ENCODE peak calls at places on chromosomes 2 and 18, in eight cellular contexts. One of them, this sample, is unnamed. For H3K9me3, the result is how much of the 10 kb centered on the place peaks cover.

GRCh38 chr2:231387904-231388724 is 7.4 kb upstream of the B3GNT7 start:
- DNase-seq in GM23248: peak
- DNase-seq in lower lobe of right lung: peak
- DNase-seq in cardiac muscle cell: peak
- DNase-seq in body of pancreas: no peak
- DNase-seq in osteoblast: peak
- DNase-seq in aorta: peak
- DNase-seq in adipocyte: peak
- DNase-seq in this sample: no peak

GRCh38 chr2:216633616-216634316 is 546 bp downstream of the IGFBP2 start:
- DNase-seq in GM23248: peak
- DNase-seq in lower lobe of right lung: no peak
- DNase-seq in cardiac muscle cell: no peak
- DNase-seq in body of pancreas: peak
- DNase-seq in osteoblast: peak
- DNase-seq in aorta: no peak
- DNase-seq in adipocyte: peak
- DNase-seq in this sample: no peak

GRCh38 chr2:46737577-46737976 is 178.0 kb downstream of the MCFD2 start:
- DNase-seq in GM23248: peak
- DNase-seq in lower lobe of right lung: no peak
- DNase-seq in cardiac muscle cell: no peak
- DNase-seq in body of pancreas: peak
- DNase-seq in osteoblast: no peak
- DNase-seq in aorta: no peak
- DNase-seq in adipocyte: no peak
- DNase-seq in this sample: no peak

GRCh38 chr18:45621068-45621511 is 5.8 kb downstream of the SLC14A2 start:
- DNase-seq in GM23248: peak
- DNase-seq in lower lobe of right lung: no peak
- DNase-seq in cardiac muscle cell: peak
- DNase-seq in body of pancreas: peak
- DNase-seq in osteoblast: peak
- DNase-seq in aorta: no peak
- DNase-seq in adipocyte: peak
- DNase-seq in this sample: peak

GRCh38 chr2:58906151-58906645 is 665.1 kb upstream of the FANCL start:
- DNase-seq in GM23248: no peak
- DNase-seq in lower lobe of right lung: no peak
- DNase-seq in cardiac muscle cell: no peak
- DNase-seq in body of pancreas: no peak
- DNase-seq in osteoblast: no peak
- DNase-seq in aorta: no peak
- DNase-seq in adipocyte: no peak
- DNase-seq in this sample: no peak

GRCh38 chr18:41323044-41323443 is 632.0 kb upstream of the PIK3C3 start:
- DNase-seq in GM23248: no peak
- DNase-seq in lower lobe of right lung: no peak
- DNase-seq in cardiac muscle cell: peak
- DNase-seq in body of pancreas: no peak
- DNase-seq in osteoblast: no peak
- DNase-seq in aorta: no peak
- DNase-seq in adipocyte: peak
- DNase-seq in this sample: no peak

GRCh38 chr2:111121028-111121872 is 536 bp downstream of the BCL2L11 start:
- DNase-seq in GM23248: peak
- DNase-seq in lower lobe of right lung: peak
- DNase-seq in cardiac muscle cell: no peak
- DNase-seq in body of pancreas: peak
- DNase-seq in osteoblast: peak
- DNase-seq in aorta: peak
- DNase-seq in adipocyte: peak
- DNase-seq in this sample: peak

GRCh38 chr2:168593713-168594112 is 137.6 kb downstream of the CERS6 start:
- DNase-seq in GM23248: peak
- DNase-seq in lower lobe of right lung: no peak
- DNase-seq in cardiac muscle cell: no peak
- DNase-seq in body of pancreas: no peak
- DNase-seq in osteoblast: peak
- DNase-seq in aorta: no peak
- DNase-seq in adipocyte: peak
- DNase-seq in this sample: no peak

GRCh38 chr18:50933684-50934083 is 34.2 kb upstream of the ELAC1 start:
- DNase-seq in GM23248: no peak
- DNase-seq in lower lobe of right lung: no peak
- DNase-seq in cardiac muscle cell: no peak
- DNase-seq in body of pancreas: no peak
- DNase-seq in osteoblast: no peak
- DNase-seq in aorta: no peak
- DNase-seq in adipocyte: no peak
- DNase-seq in this sample: no peak

GRCh38 chr18:13301691-13302469 is 83.3 kb downstream of the LDLRAD4 start:
- DNase-seq in GM23248: no peak
- DNase-seq in lower lobe of right lung: no peak
- DNase-seq in cardiac muscle cell: no peak
- DNase-seq in body of pancreas: no peak
- DNase-seq in osteoblast: no peak
- DNase-seq in aorta: no peak
- DNase-seq in adipocyte: no peak
- DNase-seq in this sample: no peak

GRCh38 chr2:21836766-21837543 is 713.2 kb downstream of the TDRD15 start:
- DNase-seq in GM23248: no peak
- DNase-seq in lower lobe of right lung: no peak
- DNase-seq in cardiac muscle cell: peak
- DNase-seq in body of pancreas: no peak
- DNase-seq in osteoblast: no peak
- DNase-seq in aorta: no peak
- DNase-seq in adipocyte: peak
- DNase-seq in this sample: no peak

GRCh38 chr2:130987519-130988425 is 105.5 kb downstream of the FAM168B start:
- DNase-seq in GM23248: no peak
- DNase-seq in lower lobe of right lung: no peak
- DNase-seq in cardiac muscle cell: no peak
- DNase-seq in body of pancreas: peak
- DNase-seq in osteoblast: no peak
- DNase-seq in aorta: no peak
- DNase-seq in adipocyte: no peak
- DNase-seq in this sample: no peak

GRCh38 chr2:19667536-19667949 is 234.2 kb downstream of the TTC32 start:
- DNase-seq in GM23248: no peak
- DNase-seq in lower lobe of right lung: no peak
- DNase-seq in cardiac muscle cell: peak
- DNase-seq in body of pancreas: no peak
- DNase-seq in osteoblast: no peak
- DNase-seq in aorta: no peak
- DNase-seq in adipocyte: no peak
- DNase-seq in this sample: no peak
- H3K9me3 ChIP-seq in GM23248: under half
- H3K9me3 ChIP-seq in lower lobe of right lung: under half
- H3K9me3 ChIP-seq in cardiac muscle cell: under half
- H3K9me3 ChIP-seq in body of pancreas: under half
- H3K9me3 ChIP-seq in osteoblast: under half
- H3K9me3 ChIP-seq in aorta: under half
- H3K9me3 ChIP-seq in adipocyte: under half
- H3K9me3 ChIP-seq in this sample: under half

DNA sequence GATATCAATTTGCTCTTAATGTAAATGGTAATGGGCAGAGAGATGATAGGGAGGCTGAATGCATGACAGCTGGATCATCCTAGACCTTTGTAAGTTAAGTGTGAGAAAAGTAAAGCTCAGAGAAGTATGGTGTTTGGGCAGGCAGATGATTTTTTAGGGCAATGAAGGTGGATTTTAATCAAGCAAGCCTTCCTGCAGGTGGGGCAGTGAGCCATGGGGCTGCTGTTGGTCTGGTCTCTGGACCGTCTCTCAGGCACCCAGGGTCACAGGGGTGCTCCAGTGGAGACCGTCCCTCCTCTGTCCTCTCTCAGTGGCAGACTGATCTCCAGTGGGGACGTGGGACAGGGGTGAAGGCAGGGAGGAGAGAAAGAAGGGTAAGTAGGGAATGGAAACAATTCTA is 69.8 kb upstream of the STK17B start:
- DNase-seq in GM23248: no peak
- DNase-seq in lower lobe of right lung: no peak
- DNase-seq in cardiac muscle cell: no peak
- DNase-seq in body of pancreas: no peak
- DNase-seq in osteoblast: no peak
- DNase-seq in aorta: no peak
- DNase-seq in adipocyte: no peak
- DNase-seq in this sample: no peak
- H3K4me3 ChIP-seq in GM23248: no peak
- H3K4me3 ChIP-seq in lower lobe of right lung: no peak
- H3K4me3 ChIP-seq in cardiac muscle cell: no peak
- H3K4me3 ChIP-seq in body of pancreas: no peak
- H3K4me3 ChIP-seq in osteoblast: no peak
- H3K4me3 ChIP-seq in aorta: no peak
- H3K4me3 ChIP-seq in adipocyte: no peak
- H3K4me3 ChIP-seq in this sample: no peak

GRCh38 chr2:172198361-172198760 is 95.7 kb upstream of the DLX2 start:
- DNase-seq in GM23248: no peak
- DNase-seq in lower lobe of right lung: no peak
- DNase-seq in cardiac muscle cell: no peak
- DNase-seq in body of pancreas: no peak
- DNase-seq in osteoblast: no peak
- DNase-seq in aorta: no peak
- DNase-seq in adipocyte: no peak
- DNase-seq in this sample: no peak

GRCh38 chr2:172198908-172199307 is 96.2 kb upstream of the DLX2 start:
- DNase-seq in GM23248: no peak
- DNase-seq in lower lobe of right lung: no peak
- DNase-seq in cardiac muscle cell: no peak
- DNase-seq in body of pancreas: no peak
- DNase-seq in osteoblast: no peak
- DNase-seq in aorta: no peak
- DNase-seq in adipocyte: no peak
- DNase-seq in this sample: no peak

GRCh38 chr2:172195836-172196376 is 93.2 kb upstream of the DLX2 start:
- DNase-seq in GM23248: no peak
- DNase-seq in lower lobe of right lung: no peak
- DNase-seq in cardiac muscle cell: no peak
- DNase-seq in body of pancreas: no peak
- DNase-seq in osteoblast: no peak
- DNase-seq in aorta: no peak
- DNase-seq in adipocyte: no peak
- DNase-seq in this sample: no peak

GRCh38 chr2:172193331-172194089 is 90.8 kb upstream of the DLX2 start:
- DNase-seq in GM23248: peak
- DNase-seq in lower lobe of right lung: no peak
- DNase-seq in cardiac muscle cell: no peak
- DNase-seq in body of pancreas: no peak
- DNase-seq in osteoblast: no peak
- DNase-seq in aorta: no peak
- DNase-seq in adipocyte: no peak
- DNase-seq in this sample: no peak

GRCh38 chr2:172196768-172197322 is 94.1 kb upstream of the DLX2 start:
- DNase-seq in GM23248: peak
- DNase-seq in lower lobe of right lung: peak
- DNase-seq in cardiac muscle cell: peak
- DNase-seq in body of pancreas: no peak
- DNase-seq in osteoblast: peak
- DNase-seq in aorta: peak
- DNase-seq in adipocyte: no peak
- DNase-seq in this sample: no peak
- H3K9me3 ChIP-seq in GM23248: under half
- H3K9me3 ChIP-seq in lower lobe of right lung: under half
- H3K9me3 ChIP-seq in cardiac muscle cell: under half
- H3K9me3 ChIP-seq in body of pancreas: under half
- H3K9me3 ChIP-seq in osteoblast: under half
- H3K9me3 ChIP-seq in aorta: under half
- H3K9me3 ChIP-seq in adipocyte: under half
- H3K9me3 ChIP-seq in this sample: under half

DNA sequence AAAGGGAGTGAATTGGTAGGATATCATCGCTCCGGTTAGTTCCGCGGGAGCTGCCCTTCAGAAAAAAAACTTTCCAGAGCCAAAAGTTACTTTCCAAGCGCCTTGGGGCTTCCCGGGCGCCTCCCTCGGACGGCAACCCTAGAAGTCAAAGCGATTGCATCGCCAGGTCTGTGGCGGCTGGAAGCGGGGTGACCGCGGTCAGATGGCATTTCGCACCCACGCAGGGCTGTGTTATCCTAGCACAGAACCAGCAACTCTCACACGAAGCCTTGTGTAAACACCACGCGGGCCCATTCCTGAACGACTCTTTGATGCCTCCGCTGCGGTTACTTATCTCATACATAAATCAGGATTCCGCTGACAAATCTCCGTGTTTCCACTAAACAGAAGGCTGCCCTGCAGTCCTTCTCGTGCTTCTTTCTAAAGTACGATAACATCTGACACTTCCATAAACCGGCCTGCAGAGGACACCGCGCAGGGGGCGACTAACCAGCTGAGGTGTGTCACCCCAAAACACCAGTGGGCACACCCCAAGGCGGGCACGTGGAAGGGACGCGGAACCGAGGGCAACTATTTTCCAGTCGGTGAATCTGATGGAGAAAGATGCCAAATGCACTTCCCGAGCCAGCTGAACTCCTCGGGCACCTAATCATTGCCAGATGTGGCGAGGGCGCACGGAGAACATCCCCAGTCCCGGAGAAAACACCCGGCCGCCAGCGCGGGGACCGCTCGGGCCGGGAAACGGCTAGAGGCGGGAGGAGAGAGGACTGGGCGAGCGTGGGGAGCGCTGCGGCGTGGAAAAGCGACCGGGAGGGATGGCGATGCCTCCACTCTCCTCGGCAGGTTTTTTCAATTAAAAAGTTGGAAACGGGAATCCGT is 911 bp downstream of the COLEC12 start:
- DNase-seq in GM23248: peak
- DNase-seq in lower lobe of right lung: peak
- DNase-seq in cardiac muscle cell: peak
- DNase-seq in body of pancreas: no peak
- DNase-seq in osteoblast: peak
- DNase-seq in aorta: no peak
- DNase-seq in adipocyte: peak
- DNase-seq in this sample: no peak
- H3K4me3 ChIP-seq in GM23248: peak
- H3K4me3 ChIP-seq in lower lobe of right lung: peak
- H3K4me3 ChIP-seq in cardiac muscle cell: peak
- H3K4me3 ChIP-seq in body of pancreas: no peak
- H3K4me3 ChIP-seq in osteoblast: peak
- H3K4me3 ChIP-seq in aorta: peak
- H3K4me3 ChIP-seq in adipocyte: peak
- H3K4me3 ChIP-seq in this sample: no peak

This sample was measured in HAP-1.